ENCODE peak calls at places on chromosome 13, in five cellular contexts. W is activated CD4-positive, alpha-beta memory T cell treated with anti-CD3 and anti-CD28 coated beads, Interleukin-2, amount 10 ng/mL, durations not matched to agents 7 days and 5 days; O is RWPE1; B is activated CD4-positive, alpha-beta T cell treated with anti-CD3 and anti-CD28 coated beads, Interleukin-2, amount 50 U/mL, for 1 hour; P is NCI-H1092 treated with DMSO at 0.1 percent for 48 hours. K is an unnamed sample.

GRCh38 chr13:27915301-27916207 is 4.2 kb upstream of the PDX1 start:
- DNase-seq in W (no peak), O (no peak), B (no peak), P (no peak), K (no peak)

GRCh38 chr13:45040626-45041025 is 51.3 kb downstream of the GPALPP1 start:
- DNase-seq in W (peak; percentile 24), O (peak; percentile 42), B (no peak), P (no peak), K (no peak)

GRCh38 chr13:98442391-98443230 is 134.3 kb downstream of the STK24 start:
- DNase-seq in W (no peak), O (no peak), B (no peak), P (no peak), K (no peak)

GRCh38 chr13:29684441-29684840 is 89.0 kb upstream of the SLC7A1 start:
- DNase-seq in W (no peak), O (peak; percentile 30), B (no peak), P (no peak), K (no peak)

GRCh38 chr13:41007359-41008118 is 11.6 kb downstream of the ELF1 start:
- DNase-seq in W (peak; percentile 30), O (no peak), B (no peak), P (no peak), K (no peak)

GRCh38 chr13:53343345-53343744 is 314.7 kb downstream of the OLFM4 start:
- DNase-seq in W (no peak), O (no peak), B (no peak), P (no peak), K (no peak)

GRCh38 chr13:48828962-48829405 is 146.7 kb upstream of the FNDC3A start:
- DNase-seq in W (no peak), O (peak; percentile 55), B (no peak), P (peak; percentile 88), K (no peak)

GRCh38 chr13:34416833-34417425 is 525.1 kb upstream of the NBEA start:
- DNase-seq in W (no peak), O (no peak), B (no peak), P (peak; percentile 55), K (no peak)

GRCh38 chr13:110358381-110358780 is 51.3 kb downstream of the COL4A2 start:
- DNase-seq in W (no peak), O (no peak), B (no peak), P (no peak), K (no peak)

GRCh38 chr13:65166675-65167074 is 2063.5 kb downstream of the PCDH9 start:
- DNase-seq in W (no peak), O (no peak), B (no peak), P (no peak), K (no peak)

GRCh38 chr13:24050292-24050711 is 110.2 kb upstream of the SPATA13 start:
- DNase-seq in W (no peak), O (peak; percentile 49), B (no peak), P (no peak), K (peak; percentile 21)

GRCh38 chr13:34338102-34338501 is 520.2 kb downstream of the RFC3 start:
- DNase-seq in W (no peak), O (no peak), B (no peak), P (no peak), K (no peak)

GRCh38 chr13:51178456-51179074 is 43.6 kb upstream of the FAM124A start:
- DNase-seq in W (no peak), O (no peak), B (no peak), P (no peak), K (no peak)

GRCh38 chr13:94218537-94218936 is 260.9 kb downstream of the DCT start:
- DNase-seq in W (no peak), O (no peak), B (no peak), P (no peak), K (no peak)

GRCh38 chr13:49976314-49977258 is 20.3 kb upstream of the TRIM13 start:
- DNase-seq in W (peak; percentile 78), O (peak; percentile 60), B (peak; percentile 81), P (peak; percentile 63), K (peak; percentile 29)

GRCh38 chr13:112986470-112986869 is 17.5 kb downstream of the MCF2L start:
- DNase-seq in W (no peak), O (no peak), B (no peak), P (no peak), K (no peak)

GRCh38 chr13:99996177-99996705 is 14.7 kb downstream of the ZIC2 start:
- DNase-seq in W (no peak), O (no peak), B (no peak), P (peak; percentile 95), K (no peak)

GRCh38 chr13:27424246-27425150 is at the start of gene GTF3A:
- DNase-seq in W (peak; percentile 90), O (peak; percentile 93), B (peak; percentile 83), P (peak; percentile 91), K (peak; percentile 75)

GRCh38 chr13:94925263-94925662 is 212.9 kb upstream of the SOX21 start:
- DNase-seq in W (no peak), O (no peak), B (no peak), P (no peak), K (no peak)

GRCh38 chr13:113902536-113902935 is 38.7 kb upstream of the GAS6 start:
- DNase-seq in W (no peak), O (no peak), B (no peak), P (no peak), K (no peak)

GRCh38 chr13:109394311-109394988 is 391.9 kb downstream of the IRS2 start:
- DNase-seq in W (no peak), O (no peak), B (no peak), P (no peak), K (no peak)

GRCh38 chr13:110105136-110105535 is 201.8 kb downstream of the COL4A1 start:
- DNase-seq in W (no peak), O (no peak), B (no peak), P (no peak), K (no peak)

GRCh38 chr13:27281420-27281819 is 10.8 kb downstream of the RASL11A start:
- DNase-seq in W (no peak), O (no peak), B (no peak), P (no peak), K (no peak)

GRCh38 chr13:73069206-73069815 is 10.5 kb downstream of the KLF5 start:
- DNase-seq in W (no peak), O (no peak), B (no peak), P (no peak), K (no peak)

GRCh38 chr13:20993661-20994440 is 67.5 kb downstream of the LATS2 start:
- DNase-seq in W (no peak), O (peak; percentile 30), B (no peak), P (no peak), K (peak; percentile 23)

GRCh38 chr13:50916701-50917184 is 7.2 kb downstream of the RNASEH2B start:
- DNase-seq in W (no peak), O (no peak), B (no peak), P (no peak), K (no peak)

GRCh38 chr13:52020191-52020590 is 4.3 kb upstream of the UTP14C start:
- DNase-seq in W (no peak), O (no peak), B (no peak), P (no peak), K (no peak)

GRCh38 chr13:85616275-85616674 is 182.9 kb downstream of the SLITRK6 start:
- DNase-seq in W (no peak), O (peak; percentile 35), B (no peak), P (no peak), K (no peak)

GRCh38 chr13:100210966-100211710 is 122.2 kb downstream of the PCCA start:
- DNase-seq in W (no peak), O (no peak), B (no peak), P (no peak), K (no peak)

K was measured in H54.